ENCODE peak calls at places on chromosomes 11 and 22, in six cellular contexts. C is smooth muscle cell of the brain vasculature, X is caudate nucleus, N is GM10248, K is A549, I is NCI-H69. S is an unnamed sample.
A peak's percentile ranks its signal among the peaks of the same experiment; 100 is the strongest.

GRCh38 chr11:2868604-2869526 is 16.7 kb downstream of the CDKN1C start:
- DNase-seq in N (no peak), K (no peak), C (no peak), X (peak; percentile 77), I (no peak), S (peak; percentile 90)

GRCh38 chr11:33646629-33647028 is 54.0 kb downstream of the C11orf91 start:
- DNase-seq in I (no peak), N (no peak), K (no peak), X (no peak), C (no peak), S (no peak)

GRCh38 chr11:76048763-76049162 is 157.5 kb downstream of the WNT11 start:
- DNase-seq in X (no peak), K (no peak), I (peak; percentile 56), C (no peak), N (no peak), S (no peak)

GRCh38 chr11:117970400-117971024 is 15.7 kb upstream of the IL10RA start:
- DNase-seq in N (no peak), X (no peak), I (no peak), C (no peak), K (no peak), S (no peak)

GRCh38 chr22:23832226-23833016 is 6.4 kb downstream of the DERL3 start:
- DNase-seq in C (no peak), N (no peak), I (no peak), K (no peak), X (no peak), S (no peak)

GRCh38 chr11:69666261-69666660 is 8.9 kb downstream of the LTO1 start:
- DNase-seq in I (no peak), K (no peak), N (no peak), C (no peak), X (no peak), S (no peak)

GRCh38 chr11:77080643-77081210 is 14.0 kb downstream of the CAPN5 start:
- DNase-seq in N (no peak), X (no peak), C (no peak), K (no peak), I (no peak), S (no peak)

GRCh38 chr22:45602004-45602733 is 69.5 kb upstream of the ATXN10 start:
- DNase-seq in N (no peak), I (peak; percentile 45), K (no peak), C (no peak), X (no peak), S (no peak)